ENCODE peak calls at places on chromosome 6, in ten cellular contexts. B is cardiac muscle cell, R is IMR-90, F is left ventricle myocardium inferior, U is esophagus squamous epithelium, I is GM10248, M is HCT116, Y is AG10803, V is stomach, E is A549. T is an unnamed sample.
A peak's percentile ranks its signal among the peaks of the same experiment; 100 is the strongest.

GRCh38 chr6:17086469-17086868 is 15.4 kb upstream of the STMND1 start:
- DNase-seq in B (peak; percentile 84), R (peak; percentile 83), F (no peak), U (no peak), I (peak; percentile 41), M (peak; percentile 75), Y (peak; percentile 78), V (peak; percentile 35), E (peak; percentile 66), T (peak; percentile 46)

GRCh38 chr6:90319044-90319443 is 22.4 kb upstream of the BACH2 start:
- DNase-seq in B (peak; percentile 15), R (peak; percentile 79), F (no peak), U (no peak), I (no peak), M (no peak), Y (peak; percentile 12), V (no peak), E (no peak), T (no peak)

GRCh38 chr6:132570221-132570777 is at the start of gene TAAR6:
- DNase-seq in B (no peak), R (no peak), F (no peak), U (no peak), I (no peak), M (no peak), Y (no peak), V (no peak), E (no peak), T (no peak)

GRCh38 chr6:110682460-110682853 is 132.8 kb downstream of the CDK19 start:
- DNase-seq in B (peak; percentile 86), R (peak; percentile 81), F (no peak), U (no peak), I (peak; percentile 70), M (peak; percentile 77), Y (peak; percentile 79), V (peak; percentile 52), E (peak; percentile 83), T (peak; percentile 47)

GRCh38 chr6:14144678-14145113 is 27.1 kb downstream of the CD83 start:
- DNase-seq in B (peak; percentile 80), R (peak; percentile 62), F (peak; percentile 48), U (peak; percentile 1), I (peak; percentile 87), M (peak; percentile 69), Y (peak; percentile 66), V (peak; percentile 50), E (peak; percentile 66), T (peak; percentile 88)

GRCh38 chr6:125679128-125679527 is 70.3 kb upstream of the HEY2 start:
- DNase-seq in B (no peak), R (no peak), F (no peak), U (no peak), I (no peak), M (no peak), Y (no peak), V (no peak), E (no peak), T (no peak)

GRCh38 chr6:112466378-112467151 is 119.4 kb downstream of the RFPL4B start:
- DNase-seq in B (peak; percentile 49), R (peak; percentile 69), F (no peak), U (no peak), I (no peak), M (no peak), Y (peak; percentile 79), V (no peak), E (no peak), T (no peak)

GRCh38 chr6:27592107-27592480 is 119.2 kb upstream of the ZNF184 start:
- DNase-seq in B (peak; percentile 19), R (no peak), F (no peak), U (no peak), I (no peak), M (no peak), Y (no peak), V (no peak), E (peak; percentile 51), T (peak; percentile 27)

GRCh38 chr6:4804095-4804494 is 27.9 kb downstream of the CDYL start:
- DNase-seq in B (peak; percentile 55), R (peak; percentile 77), F (no peak), U (no peak), I (no peak), M (no peak), Y (peak; percentile 53), V (no peak), E (peak; percentile 25), T (no peak)

GRCh38 chr6:155050311-155050710 is 55.2 kb downstream of the TIAM2 start:
- DNase-seq in B (no peak), R (peak; percentile 47), F (no peak), U (no peak), I (peak; percentile 50), M (no peak), Y (no peak), V (no peak), E (no peak), T (no peak)

GRCh38 chr6:79737172-79737571 is 106.0 kb downstream of the SH3BGRL2 start:
- DNase-seq in B (peak; percentile 50), R (peak; percentile 1), F (no peak), U (no peak), I (no peak), M (no peak), Y (no peak), V (no peak), E (no peak), T (peak; percentile 26)

GRCh38 chr6:115796061-115796460 is 264.6 kb downstream of the FRK start:
- DNase-seq in B (no peak), R (no peak), F (no peak), U (no peak), I (no peak), M (no peak), Y (no peak), V (no peak), E (no peak), T (no peak)

GRCh38 chr6:130307752-130308361 is 58.0 kb upstream of the TMEM200A start:
- DNase-seq in B (no peak), R (peak; percentile 91), F (no peak), U (no peak), I (no peak), M (no peak), Y (peak; percentile 78), V (no peak), E (peak; percentile 72), T (no peak)

GRCh38 chr6:119327810-119328209 is 21.8 kb downstream of the MAN1A1 start:
- DNase-seq in B (no peak), R (no peak), F (no peak), U (no peak), I (no peak), M (no peak), Y (no peak), V (no peak), E (no peak), T (no peak)

GRCh38 chr6:10696655-10697054 is 1.9 kb downstream of the PAK1IP1 start:
- DNase-seq in B (no peak), R (no peak), F (no peak), U (no peak), I (no peak), M (no peak), Y (no peak), V (no peak), E (no peak), T (no peak)

GRCh38 chr6:127267742-127268588 is 1.3 kb downstream of the RNF146 start:
- DNase-seq in B (no peak), R (no peak), F (no peak), U (no peak), I (no peak), M (no peak), Y (no peak), V (no peak), E (no peak), T (no peak)

GRCh38 chr6:127266892-127267741 is 453 bp downstream of the RNF146 start:
- DNase-seq in B (peak; percentile 58), R (peak; percentile 32), F (peak; percentile 64), U (peak; percentile 29), I (peak; percentile 78), M (peak; percentile 13), Y (peak; percentile 49), V (peak; percentile 48), E (peak; percentile 54), T (peak; percentile 81)

DNA sequence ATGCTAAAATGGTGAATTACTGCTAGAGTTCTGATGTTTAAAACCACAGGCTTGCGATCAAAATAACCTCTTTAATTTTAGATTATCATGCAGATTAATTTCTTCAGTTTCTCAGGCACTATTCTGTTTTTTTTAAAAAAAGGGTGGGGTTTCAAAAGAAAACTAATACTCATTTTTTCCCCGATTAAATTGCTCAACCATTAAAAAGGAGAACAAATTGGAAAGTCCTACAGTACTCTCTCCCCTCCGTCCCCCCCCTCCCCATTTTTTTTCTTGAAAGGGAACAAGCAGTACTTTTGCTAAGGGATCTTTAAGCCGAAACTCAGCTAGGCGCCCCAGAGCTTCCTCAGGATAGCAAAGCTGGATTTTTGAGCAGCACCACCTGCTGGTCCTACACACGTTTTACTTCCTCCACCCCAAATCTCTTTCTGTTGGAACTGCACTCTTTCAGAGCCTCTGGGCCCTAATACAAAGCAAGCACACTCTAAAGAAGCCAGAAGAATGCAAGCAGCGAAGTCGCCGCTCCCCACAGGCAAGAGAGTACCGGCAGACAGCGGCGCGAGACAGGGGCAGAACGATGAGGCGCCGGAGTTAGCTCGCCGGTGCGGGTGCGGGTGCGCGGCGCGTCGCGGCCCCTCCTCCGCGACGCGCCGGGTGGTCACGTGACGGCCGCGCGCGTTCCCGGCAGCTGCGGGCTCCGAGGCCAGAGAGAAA is at the start of gene RNF146:
- DNase-seq in B (peak; percentile 88), R (peak; percentile 83), F (peak; percentile 86), U (peak; percentile 67), I (peak; percentile 90), M (peak; percentile 75), Y (peak; percentile 85), V (peak; percentile 83), E (peak; percentile 81), T (no peak)
- TF ChIP-seq CTCF in B (peak; percentile 81), R (peak; percentile 68), F (peak; percentile 84), U (peak; percentile 72), I (peak; percentile 69), M (peak; percentile 64), Y (peak; percentile 81), V (no peak), E (peak; percentile 79), T (peak; percentile 59)

GRCh38 chr6:131519670-131520436 is 53.2 kb upstream of the ARG1 start:
- DNase-seq in B (peak; percentile 61), R (peak; percentile 45), F (no peak), U (no peak), I (peak; percentile 29), M (peak; percentile 40), Y (peak; percentile 50), V (no peak), E (peak; percentile 52), T (peak; percentile 25)
- TF ChIP-seq CTCF in B (peak; percentile 69), R (peak; percentile 54), F (peak; percentile 49), U (peak; percentile 31), I (peak; percentile 68), M (peak; percentile 42), Y (peak; percentile 76), V (no peak), E (peak; percentile 42), T (peak; percentile 50)

DNA sequence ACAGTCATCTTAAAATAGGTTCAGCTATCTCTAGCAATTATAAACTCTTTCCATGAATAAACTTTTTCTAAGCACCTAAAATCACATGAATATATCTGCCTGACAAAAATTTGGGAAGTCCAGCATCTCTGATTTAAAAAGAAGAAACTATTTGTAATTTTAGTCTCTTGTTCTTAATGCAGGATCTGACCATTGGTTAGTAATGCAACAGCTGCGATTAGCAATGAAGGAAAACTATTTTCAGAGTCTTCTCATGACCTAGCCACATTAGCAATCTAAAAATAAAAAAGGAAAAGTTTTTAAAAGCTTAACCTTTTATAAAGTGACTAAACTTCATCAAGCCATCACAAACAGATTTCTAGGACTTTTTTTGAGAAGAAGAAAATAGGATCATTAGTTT is 97.5 kb downstream of the PTPRK start:
- DNase-seq in B (no peak), R (no peak), F (no peak), U (no peak), I (no peak), M (no peak), Y (no peak), V (no peak), E (no peak), T (no peak)
- TF ChIP-seq CTCF in B (no peak), R (no peak), F (no peak), U (no peak), I (no peak), M (no peak), Y (no peak), V (no peak), E (no peak), T (no peak)

GRCh38 chr6:166084951-166085350 is 82.7 kb downstream of the TBXT start:
- DNase-seq in B (no peak), R (no peak), F (no peak), U (no peak), I (no peak), M (no peak), Y (no peak), V (no peak), E (no peak), T (no peak)
- TF ChIP-seq CTCF in B (no peak), R (no peak), F (no peak), U (no peak), I (no peak), M (no peak), Y (no peak), V (no peak), E (no peak), T (no peak)